ENCODE peak calls at places on chromosomes 16 and 17, in seven cellular contexts. J, S, D, Y, N, H and I are unnamed samples.

GRCh38 chr17:75088465-75088895 is 726 bp downstream of the SLC16A5 start:
- DNase-seq in J (no peak), S (no peak), D (no peak), Y (no peak), N (no peak), H (no peak), I (no peak)

GRCh38 chr17:71866095-71866494 is 254.7 kb upstream of the SOX9 start:
- DNase-seq in J (no peak), S (no peak), D (no peak), Y (no peak), N (no peak), H (no peak), I (no peak)

GRCh38 chr16:80273635-80274538 is 266.9 kb upstream of the DYNLRB2 start:
- DNase-seq in J (no peak), S (no peak), D (no peak), Y (peak; percentile 24), N (no peak), H (no peak), I (no peak)

GRCh38 chr17:50947844-50948514 is 81.8 kb upstream of the TOB1 start:
- DNase-seq in J (peak; percentile 44), S (no peak), D (peak; percentile 18), Y (no peak), N (no peak), H (peak; percentile 87), I (peak; percentile 64)

GRCh38 chr17:28743243-28744103 is at the start of gene TRAF4:
- DNase-seq in J (peak; percentile 67), S (no peak), D (peak; percentile 73), Y (peak; percentile 89), N (peak; percentile 70), H (peak; percentile 77), I (peak; percentile 84)

GRCh38 chr16:4684763-4685162 is 8.6 kb upstream of the NUDT16L1 start:
- DNase-seq in J (no peak), S (no peak), D (no peak), Y (no peak), N (no peak), H (no peak), I (no peak)

GRCh38 chr17:61250335-61250890 is 149.2 kb upstream of the TBX2 start:
- DNase-seq in J (no peak), S (no peak), D (no peak), Y (peak; percentile 71), N (no peak), H (no peak), I (no peak)

GRCh38 chr16:17271687-17272086 is 199.1 kb downstream of the XYLT1 start:
- DNase-seq in J (no peak), S (peak; percentile 31), D (peak; percentile 38), Y (peak; percentile 31), N (no peak), H (peak; percentile 61), I (peak; percentile 30)

GRCh38 chr17:27579304-27579703 is 51.7 kb upstream of the LGALS9 start:
- DNase-seq in J (no peak), S (no peak), D (no peak), Y (no peak), N (no peak), H (no peak), I (no peak)

GRCh38 chr17:82868715-82869131 is 28.9 kb upstream of the ZNF750 start:
- DNase-seq in J (no peak), S (no peak), D (no peak), Y (no peak), N (no peak), H (no peak), I (no peak)

GRCh38 chr16:20865420-20866126 is 34.6 kb downstream of the DCUN1D3 start:
- DNase-seq in J (no peak), S (no peak), D (no peak), Y (peak; percentile 65), N (no peak), H (no peak), I (no peak)

GRCh38 chr16:67530013-67530939 is 1.6 kb downstream of the RIPOR1 start:
- DNase-seq in J (peak; percentile 81), S (peak; percentile 62), D (peak; percentile 58), Y (peak; percentile 72), N (peak; percentile 55), H (peak; percentile 77), I (peak; percentile 87)

GRCh38 chr16:67533024-67533560 is 4.5 kb downstream of the RIPOR1 start:
- DNase-seq in J (no peak), S (no peak), D (no peak), Y (no peak), N (no peak), H (no peak), I (peak; percentile 69)

GRCh38 chr16:67528870-67529638 is 425 bp downstream of the RIPOR1 start:
- DNase-seq in J (peak; percentile 39), S (no peak), D (no peak), Y (peak; percentile 29), N (no peak), H (peak; percentile 60), I (no peak)

GRCh38 chr16:67529639-67530012 is 997 bp downstream of the RIPOR1 start:
- DNase-seq in J (peak; percentile 34), S (no peak), D (no peak), Y (peak; percentile 32), N (no peak), H (no peak), I (no peak)

GRCh38 chr16:67531247-67531646 is 2.6 kb downstream of the RIPOR1 start:
- DNase-seq in J (no peak), S (no peak), D (no peak), Y (no peak), N (no peak), H (no peak), I (no peak)
- H3K4me1 ChIP-seq in J (peaks cover 10% of the 10 kb centered on the region), S (peaks cover 50% of the 10 kb centered on the region), D (peaks cover 25% of the 10 kb centered on the region), Y (peaks cover 4% of the 10 kb centered on the region), N (peaks cover 28% of the 10 kb centered on the region), H (peaks cover 23% of the 10 kb centered on the region), I (peaks cover 48% of the 10 kb centered on the region)

GRCh38 chr17:17837966-17838962 is 1.5 kb upstream of the SREBF1 start:
- DNase-seq in J (peak; percentile 63), S (no peak), D (peak; percentile 59), Y (peak; percentile 39), N (no peak), H (no peak), I (peak; percentile 78)
- H3K4me1 ChIP-seq in J (peaks cover 38% of the 10 kb centered on the region), S (peaks cover 65% of the 10 kb centered on the region), D (peaks cover 68% of the 10 kb centered on the region), Y (peaks cover 46% of the 10 kb centered on the region), N (peaks cover 57% of the 10 kb centered on the region), H (peaks cover 61% of the 10 kb centered on the region), I (peaks cover 74% of the 10 kb centered on the region)

GRCh38 chr17:42288985-42289862 is 926 bp downstream of the STAT5A start:
- DNase-seq in J (peak; percentile 55), S (no peak), D (peak; percentile 15), Y (no peak), N (peak; percentile 80), H (peak; percentile 56), I (peak; percentile 52)
- H3K4me1 ChIP-seq in J (peaks cover 7% of the 10 kb centered on the region), S (peaks cover 34% of the 10 kb centered on the region), D (peaks cover 19% of the 10 kb centered on the region), Y (no peaks in the 10 kb centered on the region), N (peaks cover 48% of the 10 kb centered on the region), H (peaks cover 32% of the 10 kb centered on the region), I (peaks cover 22% of the 10 kb centered on the region)

DNA sequence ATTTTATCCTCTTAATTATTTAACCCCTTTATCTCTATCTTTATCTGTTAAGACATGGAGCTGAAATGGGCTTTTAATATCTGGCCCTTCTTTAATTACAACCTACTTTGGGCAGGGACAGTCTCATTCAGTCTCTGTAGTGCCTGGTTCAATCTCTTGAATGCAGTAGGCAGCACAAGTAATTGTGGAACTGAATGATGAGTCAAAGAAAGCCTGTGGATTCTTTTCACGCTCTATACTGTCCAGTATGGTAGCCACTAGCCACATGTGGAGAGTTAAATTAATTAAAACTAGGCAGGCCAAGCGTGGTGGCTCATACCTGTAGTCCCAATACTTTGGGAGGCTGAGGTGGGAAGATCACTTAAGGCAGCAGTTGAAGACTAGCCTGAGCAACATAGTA is 9.3 kb downstream of the BPTF start:
- DNase-seq in J (no peak), S (no peak), D (no peak), Y (no peak), N (no peak), H (no peak), I (no peak)
- H3K4me1 ChIP-seq in J (no peaks in the 10 kb centered on the region), S (peaks cover 40% of the 10 kb centered on the region), D (peaks cover 23% of the 10 kb centered on the region), Y (peaks cover 16% of the 10 kb centered on the region), N (peaks cover 86% of the 10 kb centered on the region), H (peaks cover 16% of the 10 kb centered on the region), I (peaks cover 25% of the 10 kb centered on the region)

GRCh38 chr17:17822189-17822978 is 14.4 kb downstream of the SREBF1 start:
- DNase-seq in J (peak; percentile 60), S (no peak), D (peak; percentile 81), Y (peak; percentile 93), N (no peak), H (peak; percentile 81), I (peak; percentile 90)

GRCh38 chr17:17819111-17819510 is 17.7 kb downstream of the SREBF1 start:
- DNase-seq in J (peak; percentile 23), S (no peak), D (no peak), Y (no peak), N (no peak), H (no peak), I (no peak)

GRCh38 chr17:17819561-17819995 is 17.2 kb downstream of the SREBF1 start:
- DNase-seq in J (peak; percentile 67), S (no peak), D (no peak), Y (peak; percentile 87), N (peak; percentile 80), H (peak; percentile 90), I (peak; percentile 79)

GRCh38 chr17:17820046-17820445 is 16.7 kb downstream of the SREBF1 start:
- DNase-seq in J (peak; percentile 22), S (no peak), D (no peak), Y (no peak), N (no peak), H (no peak), I (no peak)

DNA sequence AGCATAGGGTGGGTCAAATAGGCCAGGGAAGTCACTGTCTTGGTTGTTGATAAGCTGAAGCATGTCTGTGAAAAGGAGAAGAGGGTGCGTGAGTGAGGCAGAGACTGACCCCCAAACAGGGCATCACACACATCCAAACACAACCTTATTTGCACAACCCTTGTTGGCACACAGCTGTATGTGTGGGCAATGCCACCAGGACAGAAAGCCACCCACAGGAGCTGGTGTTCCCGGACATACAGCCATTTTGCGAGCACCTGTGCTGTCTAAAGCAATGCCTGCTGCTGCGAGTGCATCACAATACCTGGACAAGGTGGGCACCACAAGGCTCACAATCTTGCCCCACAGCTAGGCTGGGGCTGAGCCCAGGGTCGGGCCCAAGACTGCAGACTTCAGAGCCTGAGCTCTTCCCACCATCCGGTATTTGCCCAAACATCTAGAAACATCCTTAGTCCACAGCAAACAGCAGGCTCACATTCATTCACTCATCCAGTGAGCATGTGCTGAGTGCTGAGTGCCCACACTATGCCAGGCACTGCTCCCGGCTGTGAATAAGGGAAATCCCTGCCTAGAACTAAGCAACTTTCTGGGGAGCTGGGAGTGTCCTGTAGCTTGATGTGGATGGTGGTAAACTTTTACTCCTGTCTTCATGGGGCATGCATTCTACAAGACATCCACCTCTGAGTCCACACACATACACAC is 16.2 kb downstream of the SREBF1 start:
- DNase-seq in J (no peak), S (no peak), D (no peak), Y (no peak), N (no peak), H (no peak), I (no peak)
- H3K4me1 ChIP-seq in J (peaks cover 29% of the 10 kb centered on the region), S (peaks cover 43% of the 10 kb centered on the region), D (peaks cover 70% of the 10 kb centered on the region), Y (peaks cover 52% of the 10 kb centered on the region), N (peaks cover 65% of the 10 kb centered on the region), H (peaks cover 68% of the 10 kb centered on the region), I (peaks cover 52% of the 10 kb centered on the region)

GRCh38 chr16:88339926-88340754 is 42.6 kb upstream of the ZNF469 start:
- DNase-seq in J (no peak), S (no peak), D (no peak), Y (no peak), N (no peak), H (no peak), I (no peak)
- H3K4me1 ChIP-seq in J (no peaks in the 10 kb centered on the region), S (no peaks in the 10 kb centered on the region), D (no peaks in the 10 kb centered on the region), Y (no peaks in the 10 kb centered on the region), N (no peaks in the 10 kb centered on the region), H (no peaks in the 10 kb centered on the region), I (no peaks in the 10 kb centered on the region)